ENCODE peak calls at places on chromosomes 7 and 10, in five cellular contexts. R, C, H, I and Q are unnamed samples.

GRCh38 chr7:111752022-111752582 is 189.8 kb upstream of the IMMP2L start:
- DNase-seq in R (peak; percentile 74), C (peak; percentile 68), H (peak; percentile 21), I (peak; percentile 70), Q (peak; percentile 60)

GRCh38 chr10:132696728-132697567 is 89.0 kb downstream of the NKX6-2 start:
- DNase-seq in R (no peak), C (no peak), H (no peak), I (no peak), Q (no peak)

GRCh38 chr10:51896849-51897248 is 197.5 kb upstream of the CSTF2T start:
- DNase-seq in R (no peak), C (peak; percentile 64), H (no peak), I (no peak), Q (no peak)

GRCh38 chr7:47034180-47034579 is 547.7 kb downstream of the TNS3 start:
- DNase-seq in R (peak; percentile 13), C (peak; percentile 46), H (no peak), I (no peak), Q (no peak)

GRCh38 chr7:113731571-113731970 is 187.2 kb downstream of the PPP1R3A start:
- DNase-seq in R (peak; percentile 44), C (no peak), H (no peak), I (no peak), Q (no peak)

GRCh38 chr7:3965794-3966395 is 664.8 kb downstream of the SDK1 start:
- DNase-seq in R (no peak), C (no peak), H (no peak), I (no peak), Q (no peak)

GRCh38 chr10:103197177-103197576 is 4.1 kb upstream of the NT5C2 start:
- DNase-seq in R (peak; percentile 86), C (peak; percentile 81), H (no peak), I (peak; percentile 40), Q (no peak)

GRCh38 chr7:114422478-114423217 is 8.0 kb downstream of the FOXP2 start:
- DNase-seq in R (peak; percentile 26), C (no peak), H (no peak), I (peak; percentile 10), Q (no peak)

GRCh38 chr10:33216661-33217427 is 117.6 kb downstream of the NRP1 start:
- DNase-seq in R (peak; percentile 72), C (peak; percentile 27), H (no peak), I (no peak), Q (no peak)